ENCODE peak calls at places on chromosomes 6 and 20, in four cellular contexts. T, N, R and C are unnamed samples.

GRCh38 chr6:145012039-145012662 is 723.2 kb downstream of the EPM2A start:
- DNase-seq in T (no peak), N (no peak), R (peak), C (no peak)

GRCh38 chr6:41638002-41638800 is at the start of gene MDFI:
- DNase-seq in T (no peak), N (no peak), R (peak), C (peak)

GRCh38 chr6:122049341-122049740 is 350.1 kb upstream of the HSF2 start:
- DNase-seq in T (peak), N (no peak), R (peak), C (peak)

GRCh38 chr20:21516861-21517565 is 3.1 kb upstream of the NKX2-2 start:
- DNase-seq in T (no peak), N (no peak), R (no peak), C (peak)

GRCh38 chr6:42402184-42402583 is 49.5 kb downstream of the TRERF1 start:
- DNase-seq in T (no peak), N (no peak), R (peak), C (no peak)

GRCh38 chr6:35291491-35291890 is 6.1 kb upstream of the DEF6 start:
- DNase-seq in T (no peak), N (no peak), R (no peak), C (no peak)

GRCh38 chr6:18362058-18362561 is 25.0 kb upstream of the RNF144B start:
- DNase-seq in T (no peak), N (no peak), R (peak), C (no peak)

GRCh38 chr6:38813451-38813850 is 98.3 kb downstream of the DNAH8 start:
- DNase-seq in T (no peak), N (no peak), R (no peak), C (no peak)

GRCh38 chr6:149856256-149856994 is 7.7 kb downstream of the LRP11 start:
- DNase-seq in T (no peak), N (no peak), R (peak), C (no peak)

DNA sequence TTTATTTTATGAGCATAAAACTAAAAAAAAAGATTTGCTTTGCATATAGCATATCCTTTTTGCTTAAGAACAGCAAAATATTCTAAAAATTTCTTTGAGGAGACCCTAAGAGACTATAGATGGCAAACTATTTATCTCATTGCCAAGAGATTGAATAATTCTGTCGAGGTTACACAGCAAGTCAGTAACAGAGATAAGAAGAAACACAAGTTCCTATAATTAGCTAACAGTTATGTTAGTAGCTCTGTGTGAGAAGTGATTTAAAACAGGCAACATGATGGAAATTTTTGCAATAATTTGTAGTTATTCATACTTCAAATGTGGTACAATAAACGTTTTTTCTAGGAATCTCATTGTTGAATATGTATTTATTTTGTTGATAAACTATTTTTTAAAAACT is 9.1 kb downstream of the LAMA2 start:
- DNase-seq in T (no peak), N (no peak), R (no peak), C (no peak)
- H3K4me3 ChIP-seq in T (no peak), N (no peak), R (no peak), C (no peak)

GRCh38 chr20:17226410-17227198 is at the start of gene PCSK2:
- DNase-seq in T (peak), N (peak), R (peak), C (peak)
- H3K4me3 ChIP-seq in T (peak), N (peak), R (no peak), C (peak)

GRCh38 chr6:131250121-131250520 is 114.9 kb downstream of the AKAP7 start:
- DNase-seq in T (peak), N (peak), R (peak), C (peak)

GRCh38 chr6:131255434-131255833 is 120.2 kb downstream of the AKAP7 start:
- DNase-seq in T (no peak), N (no peak), R (no peak), C (peak)

GRCh38 chr6:131255911-131256310 is 120.6 kb downstream of the AKAP7 start:
- DNase-seq in T (no peak), N (no peak), R (peak), C (peak)

GRCh38 chr6:131257104-131257503 is 121.8 kb downstream of the AKAP7 start:
- DNase-seq in T (no peak), N (peak), R (no peak), C (no peak)

GRCh38 chr6:131251593-131252204 is 116.4 kb downstream of the AKAP7 start:
- DNase-seq in T (no peak), N (no peak), R (no peak), C (peak)
- H3K4me3 ChIP-seq in T (no peak), N (peak), R (no peak), C (peak)

GRCh38 chr6:36698871-36699271 is 1.2 kb downstream of the RAB44 start:
- DNase-seq in T (no peak), N (peak), R (no peak), C (no peak)
- H3K4me3 ChIP-seq in T (no peak), N (no peak), R (no peak), C (no peak)

GRCh38 chr6:72642435-72642834 is 20.6 kb downstream of the KCNQ5 start:
- DNase-seq in T (no peak), N (no peak), R (no peak), C (no peak)
- H3K4me3 ChIP-seq in T (no peak), N (no peak), R (no peak), C (no peak)

DNA sequence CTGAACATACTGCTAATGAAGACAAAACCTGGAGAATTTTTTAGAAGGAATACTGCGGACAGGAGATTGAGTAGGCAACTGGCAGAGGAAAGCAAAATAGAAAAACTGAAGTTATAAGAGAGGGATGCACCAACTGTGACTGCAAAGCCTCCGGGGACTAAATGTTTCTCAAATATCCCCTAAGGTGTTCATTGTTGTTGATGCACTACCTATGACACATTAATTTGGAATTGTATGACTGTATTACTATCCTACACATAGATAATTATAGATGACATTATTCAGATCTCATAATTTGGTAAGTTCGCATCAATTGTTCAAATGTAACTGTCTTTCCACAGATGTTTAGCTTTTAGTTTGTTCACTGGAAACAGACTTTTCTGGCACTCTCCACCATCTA is 341.1 kb downstream of the MMUT start:
- DNase-seq in T (no peak), N (no peak), R (no peak), C (no peak)
- H3K4me3 ChIP-seq in T (no peak), N (no peak), R (no peak), C (no peak)

GRCh38 chr6:27893836-27894807 is 18.1 kb downstream of the OR2B2 start:
- DNase-seq in T (peak), N (peak), R (peak), C (peak)
- H3K4me3 ChIP-seq in T (peak), N (peak), R (peak), C (peak)

GRCh38 chr20:32474967-32475819 is 109.9 kb downstream of the NOL4L start:
- DNase-seq in T (peak), N (peak), R (peak), C (no peak)
- H3K4me3 ChIP-seq in T (no peak), N (peak), R (peak), C (no peak)

DNA sequence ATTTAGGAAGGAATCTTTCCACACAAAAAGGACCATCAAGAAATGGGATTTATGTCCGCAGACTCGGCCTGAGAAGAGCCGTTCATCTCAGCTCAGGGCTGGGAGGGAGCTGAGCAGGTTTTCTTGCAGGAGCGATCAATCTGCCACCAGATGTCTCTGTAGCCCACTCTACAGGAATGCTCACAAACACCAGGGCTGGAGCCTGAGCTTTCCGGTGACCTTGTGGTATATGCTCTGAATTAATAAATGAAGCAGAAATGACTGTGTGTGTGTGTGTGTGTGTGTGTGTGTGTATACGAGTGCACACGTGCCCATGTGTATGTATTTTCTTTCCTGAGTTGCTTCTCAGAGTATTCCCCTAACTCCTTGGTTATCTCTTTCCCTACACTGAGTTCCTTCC is 12.0 kb downstream of the CD83 start:
- DNase-seq in T (peak), N (no peak), R (peak), C (peak)
- H3K4me3 ChIP-seq in T (no peak), N (no peak), R (no peak), C (no peak)

GRCh38 chr6:52504778-52505127 is 72.1 kb downstream of the TRAM2 start:
- DNase-seq in T (no peak), N (no peak), R (no peak), C (no peak)

GRCh38 chr6:52503344-52503747 is 73.5 kb downstream of the TRAM2 start:
- DNase-seq in T (no peak), N (no peak), R (peak), C (no peak)

GRCh38 chr6:52505726-52506501 is 70.9 kb downstream of the TRAM2 start:
- DNase-seq in T (no peak), N (no peak), R (no peak), C (no peak)

GRCh38 chr6:52502306-52503029 is 74.4 kb downstream of the TRAM2 start:
- DNase-seq in T (no peak), N (no peak), R (no peak), C (no peak)

DNA sequence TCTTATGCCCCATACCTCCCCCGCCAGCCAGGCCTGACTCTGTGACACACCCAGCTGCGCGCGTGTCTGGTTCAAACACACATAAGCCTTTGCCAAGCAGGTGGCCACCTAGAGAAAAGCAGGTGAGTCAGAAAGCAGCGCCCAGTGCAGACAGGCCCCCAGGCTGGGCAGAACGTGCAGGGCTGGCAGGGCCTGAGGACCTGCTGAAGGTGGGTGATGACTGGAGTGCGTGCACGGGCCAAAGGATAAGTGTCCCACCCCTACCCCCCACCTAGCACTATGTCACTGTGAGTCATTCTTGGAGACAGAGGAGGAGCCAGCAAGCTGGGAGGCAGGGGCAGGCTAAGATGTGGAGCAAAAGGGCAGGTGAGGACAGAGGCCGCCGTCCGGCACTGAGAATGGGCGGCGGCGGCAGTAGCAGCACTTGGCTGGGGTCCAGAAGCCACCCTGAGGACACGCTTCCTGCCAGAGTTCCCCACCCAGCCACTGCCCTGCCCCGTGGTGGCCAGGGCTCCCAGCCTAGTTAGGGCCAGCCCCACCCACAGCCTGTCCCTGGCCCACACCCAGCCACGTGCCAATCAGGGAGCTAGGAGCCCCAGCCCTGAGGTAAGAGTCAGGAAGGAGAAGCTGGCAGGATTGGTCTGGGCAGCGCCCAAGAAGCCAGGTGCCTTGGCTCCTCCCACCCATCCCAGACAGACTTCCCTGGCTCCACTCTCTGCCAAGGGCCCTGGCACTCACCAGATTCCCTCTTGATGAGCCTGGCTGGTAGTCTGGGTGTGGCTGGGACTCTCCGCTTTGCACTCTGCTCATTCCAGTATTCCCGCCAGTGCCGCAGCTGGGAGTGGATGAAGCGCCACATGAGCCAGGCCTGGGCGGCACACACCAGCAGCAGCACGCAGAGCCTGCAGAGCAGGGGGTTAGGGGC is 72.7 kb downstream of the TRAM2 start:
- DNase-seq in T (peak), N (peak), R (peak), C (no peak)
- H3K4me3 ChIP-seq in T (no peak), N (no peak), R (no peak), C (no peak)